ENCODE peak calls at places on chromosome 22, in seven cellular contexts. I is ovary, T is AG08396, H is NCI-H1105 treated with DMSO at 0.1 percent for 48 hours, R is type B pancreatic cell, F is coronary artery, U is Kasumi-1. Z is an unnamed sample.

GRCh38 chr22:17198188-17199130 is 20.8 kb downstream of the ADA2 start:
- DNase-seq in I (peak), T (no peak), H (no peak), R (peak), F (no peak), U (no peak), Z (no peak)

GRCh38 chr22:39296535-39296934 is 22.9 kb downstream of the RPL3 start:
- DNase-seq in I (no peak), T (no peak), H (no peak), R (no peak), F (no peak), U (no peak), Z (no peak)

GRCh38 chr22:49212466-49212865 is 615.2 kb downstream of the BRD1 start:
- DNase-seq in I (no peak), T (no peak), H (no peak), R (peak), F (no peak), U (no peak), Z (no peak)

GRCh38 chr22:31102441-31103081 is 4.8 kb downstream of the SELENOM start:
- DNase-seq in I (peak), T (peak), H (no peak), R (no peak), F (peak), U (no peak), Z (peak)

GRCh38 chr22:36220457-36220921 is 18.8 kb downstream of the APOL2 start:
- DNase-seq in I (no peak), T (no peak), H (no peak), R (no peak), F (peak), U (no peak), Z (no peak)

GRCh38 chr22:49601614-49602321 is 225.9 kb downstream of the BRD1 start:
- DNase-seq in I (no peak), T (no peak), H (no peak), R (no peak), F (no peak), U (no peak), Z (no peak)

GRCh38 chr22:37802310-37803194 is 5.2 kb upstream of the GCAT start:
- DNase-seq in I (peak), T (peak), H (peak), R (no peak), F (no peak), U (peak), Z (peak)

GRCh38 chr22:48897959-48898358 is 929.7 kb downstream of the BRD1 start:
- DNase-seq in I (no peak), T (no peak), H (no peak), R (no peak), F (peak), U (no peak), Z (no peak)

GRCh38 chr22:39360242-39360641 is 10.5 kb downstream of the SYNGR1 start:
- DNase-seq in I (no peak), T (no peak), H (no peak), R (no peak), F (no peak), U (no peak), Z (no peak)

GRCh38 chr22:45262931-45263789 is 21.6 kb upstream of the UPK3A start:
- DNase-seq in I (no peak), T (no peak), H (no peak), R (no peak), F (no peak), U (peak), Z (peak)

GRCh38 chr22:37273126-37273845 is 9.0 kb upstream of the CYTH4 start:
- DNase-seq in I (no peak), T (peak), H (no peak), R (no peak), F (no peak), U (no peak), Z (peak)

GRCh38 chr22:41563051-41563711 is 2.4 kb downstream of the CSDC2 start:
- DNase-seq in I (peak), T (peak), H (no peak), R (no peak), F (peak), U (no peak), Z (no peak)

GRCh38 chr22:38924197-38924952 is 33.0 kb upstream of the APOBEC3A start:
- DNase-seq in I (peak), T (peak), H (peak), R (no peak), F (peak), U (no peak), Z (peak)

GRCh38 chr22:40764743-40765441 is 54.3 kb downstream of the SLC25A17 start:
- DNase-seq in I (no peak), T (no peak), H (no peak), R (no peak), F (no peak), U (no peak), Z (no peak)

GRCh38 chr22:40690370-40690769 is 11.1 kb downstream of the MCHR1 start:
- DNase-seq in I (no peak), T (no peak), H (no peak), R (no peak), F (no peak), U (no peak), Z (no peak)

GRCh38 chr22:35104491-35104890 is 38.5 kb downstream of the ISX start:
- DNase-seq in I (no peak), T (no peak), H (no peak), R (no peak), F (no peak), U (no peak), Z (no peak)

GRCh38 chr22:44578115-44578457 is 80.1 kb upstream of the RTL6 start:
- DNase-seq in I (no peak), T (no peak), H (no peak), R (peak), F (no peak), U (no peak), Z (no peak)

GRCh38 chr22:26977741-26978140 is 320.4 kb downstream of the MIAT start:
- DNase-seq in I (no peak), T (no peak), H (no peak), R (no peak), F (no peak), U (no peak), Z (no peak)

GRCh38 chr22:41047741-41048140 is 44.7 kb upstream of the EP300 start:
- DNase-seq in I (no peak), T (no peak), H (no peak), R (no peak), F (no peak), U (no peak), Z (no peak)

GRCh38 chr22:36871669-36872081 is 10.9 kb downstream of the NCF4 start:
- DNase-seq in I (no peak), T (no peak), H (no peak), R (no peak), F (no peak), U (no peak), Z (no peak)

GRCh38 chr22:44486538-44486937 is 11.5 kb downstream of the RTL6 start:
- DNase-seq in I (no peak), T (peak), H (no peak), R (no peak), F (no peak), U (no peak), Z (no peak)

GRCh38 chr22:37148031-37148651 is 1.6 kb downstream of the IL2RB start:
- DNase-seq in I (no peak), T (no peak), H (no peak), R (no peak), F (no peak), U (no peak), Z (no peak)

GRCh38 chr22:44111562-44112155 is 69.1 kb upstream of the PARVG start:
- DNase-seq in I (no peak), T (no peak), H (no peak), R (no peak), F (no peak), U (no peak), Z (no peak)

GRCh38 chr22:35549338-35549737 is 8.7 kb downstream of the RASD2 start:
- DNase-seq in I (peak), T (no peak), H (no peak), R (no peak), F (no peak), U (no peak), Z (no peak)

GRCh38 chr22:36569999-36570398 is 41.0 kb upstream of the EIF3D start:
- DNase-seq in I (no peak), T (peak), H (no peak), R (no peak), F (no peak), U (no peak), Z (no peak)